ENCODE peak calls at places on chromosome 17, in five cellular contexts. F is NCI-H2107, W is GM13976, R is IMR-90, T is NCI-H1092. D is an unnamed sample.

GRCh38 chr17:35167666-35168065 is 20.0 kb downstream of the UNC45B start:
- DNase-seq in F (no peak), W (no peak), R (peak; percentile 62), T (no peak), D (no peak)

GRCh38 chr17:50289268-50289667 is 15.0 kb downstream of the TMEM92 start:
- DNase-seq in F (no peak), W (no peak), R (peak; percentile 77), T (no peak), D (no peak)

GRCh38 chr17:70086468-70086867 is 11.4 kb downstream of the KCNJ16 start:
- DNase-seq in F (no peak), W (no peak), R (peak; percentile 26), T (no peak), D (no peak)

GRCh38 chr17:77325826-77326581 is 185.2 kb downstream of the SEC14L1 start:
- DNase-seq in F (no peak), W (peak; percentile 55), R (no peak), T (no peak), D (no peak)

GRCh38 chr17:80783461-80783860 is 208.2 kb upstream of the CHMP6 start:
- DNase-seq in F (no peak), W (no peak), R (no peak), T (no peak), D (no peak)

GRCh38 chr17:40358323-40359038 is 6.1 kb downstream of the GJD3 start:
- DNase-seq in F (peak; percentile 84), W (peak; percentile 92), R (peak; percentile 80), T (peak; percentile 82), D (peak; percentile 91)

GRCh38 chr17:82960419-82961271 is 118.8 kb upstream of the METRNL start:
- DNase-seq in F (no peak), W (no peak), R (no peak), T (no peak), D (no peak)

GRCh38 chr17:69961488-69962145 is 113.4 kb upstream of the KCNJ16 start:
- DNase-seq in F (no peak), W (no peak), R (peak; percentile 47), T (no peak), D (no peak)

GRCh38 chr17:6521636-6522035 is 34.7 kb downstream of the PITPNM3 start:
- DNase-seq in F (no peak), W (no peak), R (no peak), T (no peak), D (no peak)

GRCh38 chr17:38873646-38874380 is 4.0 kb downstream of the LASP1 start:
- DNase-seq in F (no peak), W (no peak), R (no peak), T (no peak), D (no peak)